ENCODE peak calls at places on chromosomes 11 and 22, in seven cellular contexts. R, V, G, X, H, U and I are unnamed samples.

GRCh38 chr22:30280495-30280894 is 8.8 kb downstream of the CASTOR1 start:
- DNase-seq in G (no peak), U (no peak), R (no peak), V (no peak), H (no peak), X (no peak), I (no peak)

GRCh38 chr11:94767701-94768601 is at the start of gene AMOTL1:
- DNase-seq in X (peak; percentile 93), H (peak; percentile 65), G (peak; percentile 90), U (no peak), V (peak; percentile 90), R (peak; percentile 70), I (peak; percentile 4)

GRCh38 chr11:77854838-77855237 is 33.9 kb downstream of the AAMDC start:
- DNase-seq in G (no peak), R (no peak), H (no peak), X (no peak), U (no peak), V (no peak), I (no peak)

GRCh38 chr22:32080904-32081303 is 37.8 kb downstream of the SLC5A1 start:
- DNase-seq in U (peak; percentile 39), H (peak; percentile 59), R (no peak), X (no peak), G (no peak), V (no peak), I (no peak)

GRCh38 chr11:120225372-120225909 is 14.5 kb upstream of the POU2F3 start:
- DNase-seq in U (no peak), G (no peak), H (no peak), X (no peak), R (no peak), V (no peak), I (no peak)

GRCh38 chr22:42933783-42934144 is 76.7 kb upstream of the ARFGAP3 start:
- DNase-seq in R (no peak), H (no peak), U (peak; percentile 43), G (no peak), V (no peak), X (no peak), I (no peak)

GRCh38 chr11:70762810-70763209 is 364.5 kb downstream of the CTTN start:
- DNase-seq in H (no peak), X (no peak), U (no peak), R (no peak), G (no peak), V (no peak), I (no peak)

GRCh38 chr11:28963189-28963588 is 855.0 kb downstream of the METTL15 start:
- DNase-seq in V (no peak), U (no peak), X (no peak), G (no peak), H (no peak), R (no peak), I (no peak)

GRCh38 chr11:28606930-28607329 is 498.7 kb downstream of the METTL15 start:
- DNase-seq in H (no peak), X (no peak), U (no peak), R (no peak), V (no peak), G (no peak), I (no peak)

GRCh38 chr22:45262931-45263789 is 21.6 kb upstream of the UPK3A start:
- DNase-seq in U (no peak), X (peak; percentile 54), R (no peak), V (no peak), H (no peak), G (no peak), I (no peak)

GRCh38 chr11:16248248-16248647 is 108.1 kb downstream of the SOX6 start:
- DNase-seq in V (no peak), G (no peak), U (no peak), X (no peak), R (no peak), H (no peak), I (no peak)

GRCh38 chr22:35102663-35103062 is 36.7 kb downstream of the ISX start:
- DNase-seq in G (peak; percentile 53), R (no peak), U (peak; percentile 5), X (no peak), H (no peak), V (no peak), I (no peak)

GRCh38 chr11:129639300-129639699 is 176.3 kb upstream of the TMEM45B start:
- DNase-seq in G (no peak), H (peak; percentile 96), X (no peak), U (peak; percentile 28), V (no peak), R (no peak), I (no peak)

GRCh38 chr11:119147604-119148333 is 1.1 kb upstream of the ABCG4 start:
- DNase-seq in G (no peak), X (no peak), R (no peak), V (no peak), U (no peak), H (no peak), I (no peak)

GRCh38 chr11:105968021-105968697 is 53.9 kb downstream of the MSANTD4 start:
- DNase-seq in U (no peak), R (no peak), H (no peak), X (no peak), V (no peak), G (no peak), I (no peak)

GRCh38 chr11:123202155-123202714 is 7.2 kb upstream of the CLMP start:
- DNase-seq in G (peak; percentile 39), X (peak; percentile 65), R (no peak), U (no peak), V (no peak), H (no peak), I (no peak)

DNA sequence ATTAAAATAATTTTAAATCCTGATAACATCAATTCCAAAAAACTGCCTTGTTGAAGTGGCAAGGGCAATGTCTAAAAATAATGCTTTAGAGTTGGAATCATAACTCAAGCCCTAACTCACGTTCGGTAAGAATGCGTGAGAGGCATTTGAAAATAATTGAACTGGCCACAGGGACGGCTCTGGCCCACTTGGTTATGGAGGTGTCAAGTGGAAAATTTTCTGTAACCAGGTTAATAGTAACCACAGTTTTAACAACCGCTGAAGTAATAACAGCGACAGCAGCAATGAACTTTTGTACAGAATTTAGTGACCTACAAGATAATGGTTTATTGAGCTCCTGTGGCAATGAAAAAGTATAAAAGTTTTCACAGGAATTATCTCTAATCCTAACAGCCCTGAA is 79.4 kb downstream of the ETS1 start:
- DNase-seq in X (no peak), H (no peak), G (no peak), R (no peak), V (no peak), U (no peak), I (no peak)
- H3K4me1 ChIP-seq in X (peaks cover 100% of the 10 kb centered on the region), H (peaks cover 3% of the 10 kb centered on the region), G (peaks cover 5% of the 10 kb centered on the region), R (peaks cover 10% of the 10 kb centered on the region), V (no peaks in the 10 kb centered on the region), U (peaks cover 80% of the 10 kb centered on the region), I (peaks cover 100% of the 10 kb centered on the region)

DNA sequence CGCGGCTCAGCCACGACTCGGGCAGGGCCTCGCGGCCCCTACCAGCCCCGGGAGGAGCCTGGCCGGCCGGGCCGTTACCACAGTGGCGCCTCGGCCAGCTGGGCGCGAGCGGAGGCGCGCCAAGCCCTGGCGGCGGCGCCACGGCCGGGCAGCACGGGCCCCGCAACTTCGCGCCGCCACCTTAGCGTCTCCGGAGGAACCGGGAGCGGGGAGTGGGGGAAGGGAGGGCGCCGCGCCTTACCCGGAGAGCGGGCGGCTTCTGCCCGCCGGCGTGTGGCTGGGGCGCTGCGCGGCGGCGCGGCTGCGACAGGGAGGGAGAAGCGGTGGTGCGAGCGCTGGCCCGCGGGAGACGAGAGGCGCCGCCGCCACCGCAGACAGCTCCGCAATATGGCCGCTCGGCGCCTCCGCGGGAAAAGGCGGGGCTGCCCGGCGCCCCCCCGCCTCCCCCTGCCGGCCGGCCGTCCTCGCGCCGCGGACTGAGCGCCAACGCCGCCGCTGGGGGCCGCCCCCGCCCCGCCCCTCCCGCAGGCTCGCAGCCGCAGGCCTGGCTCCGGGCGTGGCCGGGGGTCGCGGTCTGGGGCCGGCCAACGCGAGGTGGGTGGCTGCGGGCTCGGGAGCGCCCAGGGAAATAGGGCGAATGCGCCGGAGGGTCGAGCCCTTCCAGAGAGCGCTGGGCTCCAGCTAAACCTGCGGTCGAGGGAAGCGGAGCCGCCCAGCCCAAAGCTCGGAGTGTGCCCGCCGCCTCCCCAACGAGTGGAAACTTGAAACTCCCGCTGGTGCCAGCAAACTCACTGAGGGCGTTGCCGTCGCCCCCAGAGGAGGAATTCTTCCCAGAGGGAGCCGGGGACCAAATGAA is at the start of gene RDX:
- DNase-seq in R (peak; percentile 63), U (peak; percentile 70), G (peak; percentile 84), X (peak; percentile 86), H (peak; percentile 67), V (peak; percentile 84), I (no peak)
- TF ChIP-seq CTCF in R (peak; percentile 9), U (no peak), G (no peak), X (no peak), H (no peak), V (peak; percentile 39), I (no peak)

GRCh38 chr22:21626735-21627469 is 2.9 kb downstream of the YDJC start:
- DNase-seq in X (no peak), H (no peak), V (no peak), G (no peak), R (no peak), U (no peak), I (no peak)

GRCh38 chr22:21631025-21631424 is 1.2 kb upstream of the YDJC start:
- DNase-seq in R (no peak), G (no peak), U (no peak), H (no peak), X (no peak), V (no peak), I (no peak)

GRCh38 chr22:21628386-21629261 is 1.2 kb downstream of the YDJC start:
- DNase-seq in R (no peak), G (no peak), X (no peak), U (no peak), V (no peak), H (no peak), I (no peak)

GRCh38 chr22:21632237-21632895 is at the start of gene CCDC116:
- DNase-seq in X (no peak), U (no peak), H (no peak), G (peak; percentile 73), V (no peak), R (no peak), I (no peak)

GRCh38 chr22:21629262-21630149 is at the start of gene YDJC:
- DNase-seq in V (peak; percentile 96), U (peak; percentile 76), R (peak; percentile 94), X (peak; percentile 93), H (peak; percentile 87), G (peak; percentile 96), I (peak; percentile 53)
- TF ChIP-seq POLR2A in V (peak; percentile 67), U (peak; percentile 79), R (no peak), X (peak; percentile 59), H (peak; percentile 73), G (no peak), I (peak; percentile 66)

DNA sequence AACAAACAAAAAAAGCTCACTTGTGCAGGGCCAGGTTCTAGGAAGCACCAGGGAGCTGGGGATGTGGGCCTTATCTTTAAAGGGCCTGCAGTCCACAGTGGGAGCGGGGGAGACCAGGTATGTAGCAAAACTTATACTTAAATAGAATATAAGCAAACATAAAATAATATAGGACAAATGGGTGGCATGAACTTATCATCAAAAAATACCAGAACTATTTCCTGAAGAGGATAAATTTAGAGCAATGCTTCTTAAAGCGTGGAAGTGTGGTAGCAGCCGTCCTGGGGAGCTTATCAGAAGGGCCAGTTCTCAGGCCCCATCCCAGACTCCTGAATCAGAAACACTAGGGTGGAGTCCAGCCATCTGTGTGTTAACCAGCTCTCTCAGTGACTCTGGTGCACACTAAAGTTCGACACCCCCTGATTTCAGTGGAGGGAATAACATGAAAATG is 9.3 kb downstream of the VPS26B start:
- DNase-seq in H (no peak), X (no peak), R (no peak), V (no peak), U (no peak), G (no peak), I (no peak)
- H3K4me1 ChIP-seq in H (no peaks in the 10 kb centered on the region), X (peaks cover 56% of the 10 kb centered on the region), R (no peaks in the 10 kb centered on the region), V (no peaks in the 10 kb centered on the region), U (no peaks in the 10 kb centered on the region), G (no peaks in the 10 kb centered on the region), I (peaks cover 7% of the 10 kb centered on the region)

GRCh38 chr11:839875-840617 is 2.3 kb downstream of the POLR2L start:
- DNase-seq in G (no peak), H (no peak), R (no peak), X (peak; percentile 31), U (no peak), V (no peak), I (no peak)
- TF ChIP-seq CTCF in G (peak; percentile 52), H (peak; percentile 72), R (no peak), X (no peak), U (peak; percentile 45), V (no peak), I (no peak)